ENCODE peak calls at places on chromosome 7, in six cellular contexts. X is esophagus squamous epithelium, E is HCEC 1CT, T is IMR-90, Y is hippocampal formation, B is SK-N-SH. Q is an unnamed sample.

GRCh38 chr7:40586197-40586596 is 451.4 kb downstream of the SUGCT start:
- DNase-seq in X (no peak), E (peak), T (peak), Y (no peak), B (no peak), Q (no peak)

GRCh38 chr7:107045195-107045960 is 873 bp downstream of the PRKAR2B start:
- DNase-seq in X (no peak), E (no peak), T (peak), Y (no peak), B (peak), Q (peak)

GRCh38 chr7:75575488-75576112 is 83.5 kb downstream of the SPDYE5 start:
- DNase-seq in X (no peak), E (no peak), T (no peak), Y (no peak), B (peak), Q (no peak)

GRCh38 chr7:98286093-98286525 is 4.6 kb downstream of the BRI3 start:
- DNase-seq in X (no peak), E (peak), T (peak), Y (no peak), B (peak), Q (peak)

GRCh38 chr7:25124485-25125136 is 449 bp downstream of the CYCS start:
- DNase-seq in X (no peak), E (peak), T (no peak), Y (no peak), B (peak), Q (peak)

GRCh38 chr7:95871078-95871848 is 98.9 kb downstream of the DYNC1I1 start:
- DNase-seq in X (no peak), E (peak), T (peak), Y (peak), B (peak), Q (peak)

GRCh38 chr7:150953061-150953997 is 24.8 kb downstream of the KCNH2 start:
- DNase-seq in X (no peak), E (no peak), T (no peak), Y (no peak), B (no peak), Q (peak)

GRCh38 chr7:122416316-122416925 is 111.9 kb upstream of the FEZF1 start:
- DNase-seq in X (no peak), E (no peak), T (no peak), Y (no peak), B (no peak), Q (no peak)

GRCh38 chr7:23072916-23073315 is 32.7 kb upstream of the KLHL7 start:
- DNase-seq in X (no peak), E (no peak), T (no peak), Y (no peak), B (no peak), Q (peak)

GRCh38 chr7:138865843-138866242 is 67.8 kb upstream of the ATP6V0A4 start:
- DNase-seq in X (no peak), E (no peak), T (no peak), Y (no peak), B (no peak), Q (peak)

GRCh38 chr7:131625817-131626372 is 69.5 kb upstream of the PODXL start:
- DNase-seq in X (no peak), E (peak), T (peak), Y (no peak), B (peak), Q (peak)

GRCh38 chr7:44767912-44768662 is 19.4 kb downstream of the ZMIZ2 start:
- DNase-seq in X (no peak), E (no peak), T (peak), Y (peak), B (peak), Q (peak)

GRCh38 chr7:40520986-40521738 is 386.4 kb downstream of the SUGCT start:
- DNase-seq in X (no peak), E (no peak), T (no peak), Y (no peak), B (no peak), Q (no peak)

GRCh38 chr7:30874656-30875317 is 36.9 kb upstream of the AQP1 start:
- DNase-seq in X (no peak), E (no peak), T (no peak), Y (no peak), B (no peak), Q (no peak)

GRCh38 chr7:92873776-92874175 is 37.4 kb upstream of the CDK6 start:
- DNase-seq in X (no peak), E (no peak), T (no peak), Y (no peak), B (no peak), Q (no peak)

GRCh38 chr7:2709553-2710165 is 21.7 kb downstream of the AMZ1 start:
- DNase-seq in X (no peak), E (no peak), T (peak), Y (peak), B (peak), Q (peak)